ENCODE peak calls at places on chromosomes 1 and 21, in five cellular contexts. C is IMR-90, P is testis, I is tibial nerve, V is endothelial cell of umbilical vein. Q is an unnamed sample.

GRCh38 chr1:203534526-203534925 is 40.6 kb downstream of the OPTC start:
- DNase-seq in C (peak; percentile 97), P (peak; percentile 74), I (no peak), V (no peak), Q (peak; percentile 56)

GRCh38 chr1:45508295-45509151 is 8.4 kb downstream of the MMACHC start:
- DNase-seq in C (no peak), P (no peak), I (no peak), V (no peak), Q (no peak)

GRCh38 chr1:56034222-56034621 is 545.1 kb downstream of the PLPP3 start:
- DNase-seq in C (peak; percentile 75), P (no peak), I (no peak), V (no peak), Q (no peak)

GRCh38 chr1:75461808-75462325 is 149.0 kb downstream of the SLC44A5 start:
- DNase-seq in C (no peak), P (no peak), I (no peak), V (no peak), Q (no peak)

GRCh38 chr1:234712891-234713305 is 102.9 kb upstream of the IRF2BP2 start:
- DNase-seq in C (no peak), P (no peak), I (no peak), V (no peak), Q (no peak)

GRCh38 chr1:231493421-231494185 is 34.9 kb upstream of the TSNAX start:
- DNase-seq in C (peak; percentile 45), P (peak; percentile 52), I (no peak), V (peak; percentile 62), Q (no peak)

GRCh38 chr21:37071561-37072238 is 1.2 kb downstream of the PIGP start:
- DNase-seq in C (peak; percentile 77), P (peak; percentile 75), I (peak; percentile 72), V (peak; percentile 69), Q (peak; percentile 88)

GRCh38 chr1:22341791-22342605 is 109.7 kb upstream of the ZBTB40 start:
- DNase-seq in C (peak; percentile 28), P (no peak), I (no peak), V (peak; percentile 43), Q (peak; percentile 80)

GRCh38 chr1:228456252-228457016 is 30.7 kb upstream of the RNF187 start:
- DNase-seq in C (no peak), P (no peak), I (no peak), V (no peak), Q (no peak)

GRCh38 chr1:180842890-180843289 is 69.8 kb upstream of the KIAA1614 start:
- DNase-seq in C (peak; percentile 19), P (peak; percentile 53), I (no peak), V (no peak), Q (no peak)

GRCh38 chr1:228293816-228294500 is 86.1 kb downstream of the OBSCN start:
- DNase-seq in C (no peak), P (no peak), I (no peak), V (no peak), Q (no peak)

GRCh38 chr1:27193194-27193593 is 38.3 kb upstream of the SLC9A1 start:
- DNase-seq in C (no peak), P (no peak), I (no peak), V (no peak), Q (no peak)
- H3K27ac ChIP-seq in C (no peak overlapping the region), P (no peak overlapping the region), I (no peak overlapping the region), V (no peak overlapping the region), Q (no peak overlapping the region)

GRCh38 chr1:206930210-206930798 is 8.6 kb upstream of the FCMR start:
- DNase-seq in C (no peak), P (no peak), I (no peak), V (no peak), Q (no peak)
- TF ChIP-seq POLR2A in C (no peak), P (no peak), I (no peak), V (no peak), Q (no peak)

DNA sequence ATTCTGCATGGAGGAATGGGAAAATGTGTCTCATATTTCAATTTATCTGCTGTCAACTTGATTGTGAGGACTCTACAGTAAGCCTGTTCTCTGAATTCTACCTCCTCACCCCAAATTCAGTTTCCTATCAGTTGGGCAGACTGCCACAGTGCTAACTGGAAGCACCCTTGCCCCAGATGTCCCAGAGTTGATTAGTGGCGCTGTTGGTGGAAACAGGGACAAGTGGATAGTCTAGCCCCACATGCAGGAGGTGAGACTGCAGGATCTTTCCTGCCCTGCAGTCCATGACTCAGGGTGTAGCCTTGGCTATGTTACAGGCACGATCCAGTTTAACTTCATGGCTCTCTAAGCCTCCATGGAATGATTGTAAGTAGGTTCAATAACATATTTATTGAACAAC is 22.1 kb downstream of the ADAM30 start:
- DNase-seq in C (no peak), P (no peak), I (no peak), V (no peak), Q (no peak)
- H3K27ac ChIP-seq in C (no peak overlapping the region), P (no peak overlapping the region), I (no peak overlapping the region), V (no peak overlapping the region), Q (no peak overlapping the region)

DNA sequence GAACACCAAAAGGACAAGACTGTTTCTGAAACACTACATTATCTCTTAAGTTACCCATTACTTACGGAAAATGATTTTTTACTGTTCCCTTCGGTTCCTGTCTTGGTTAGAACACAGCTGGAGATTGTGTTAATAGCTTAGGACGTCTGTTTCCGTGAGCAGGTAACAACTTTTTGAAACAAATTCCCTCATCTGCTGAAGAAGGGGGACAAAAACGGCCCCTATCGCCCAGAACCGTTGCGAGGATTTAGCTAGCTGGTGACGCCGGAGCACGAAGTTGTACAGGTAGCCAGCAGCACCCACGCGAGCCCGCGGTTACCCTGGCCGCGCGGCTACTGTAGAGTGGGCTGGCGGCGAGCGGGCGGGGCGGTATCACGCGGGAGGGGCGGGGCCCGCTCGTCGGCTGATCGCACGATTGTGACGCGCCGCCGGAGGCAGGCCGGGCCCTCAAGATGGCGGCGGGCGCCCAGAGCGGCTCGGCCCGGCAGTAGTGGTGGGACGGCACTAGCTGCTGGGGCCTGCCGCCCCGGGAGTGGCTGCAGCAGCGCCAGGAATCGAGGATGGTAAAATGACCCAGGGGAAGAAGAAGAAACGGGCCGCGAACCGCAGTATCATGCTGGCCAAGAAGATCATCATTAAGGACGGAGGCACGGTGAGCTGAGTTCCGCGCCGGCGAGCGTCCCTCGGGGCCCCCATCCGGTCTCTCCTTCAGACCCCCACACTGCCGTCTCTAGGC is 68.0 kb downstream of the SLC35A3 start:
- DNase-seq in C (peak; percentile 83), P (peak; percentile 94), I (peak; percentile 76), V (peak; percentile 87), Q (peak; percentile 91)
- TF ChIP-seq POLR2A in C (peak; percentile 95), P (peak; percentile 85), I (peak; percentile 97), V (peak; percentile 96), Q (peak; percentile 72)

GRCh38 chr1:69589799-69590198 is 22.1 kb downstream of the LRRC7 start:
- DNase-seq in C (no peak), P (no peak), I (no peak), V (no peak), Q (no peak)

GRCh38 chr1:69585666-69586065 is 17.9 kb downstream of the LRRC7 start:
- DNase-seq in C (no peak), P (no peak), I (no peak), V (no peak), Q (no peak)
- H3K27ac ChIP-seq in C (no peak overlapping the region), P (no peak overlapping the region), I (no peak overlapping the region), V (no peak overlapping the region), Q (no peak overlapping the region)

GRCh38 chr1:156445789-156446263 is 54.7 kb downstream of the MEF2D start:
- DNase-seq in C (peak; percentile 69), P (peak; percentile 88), I (peak; percentile 86), V (peak; percentile 77), Q (peak; percentile 79)
- TF ChIP-seq POLR2A in C (no peak), P (no peak), I (no peak), V (no peak), Q (no peak)

GRCh38 chr1:153513023-153513422 is 22.8 kb downstream of the S100A6 start:
- DNase-seq in C (no peak), P (no peak), I (no peak), V (no peak), Q (no peak)
- H3K27ac ChIP-seq in C (no peak overlapping the region), P (no peak overlapping the region), I (no peak overlapping the region), V (no peak overlapping the region), Q (no peak overlapping the region)

Q was measured in adrenal gland.